ENCODE peak calls at places on chromosomes 2 and 18, in eight cellular contexts. K, A, L, Q, E, B, T and J are unnamed samples. For H3K9me3, the result is how much of the 10 kb centered on the place peaks cover.

GRCh38 chr2:62034715-62035114 is 129.2 kb downstream of the COMMD1 start:
- DNase-seq in A (no peak), B (no peak), Q (no peak), L (no peak), T (no peak), K (no peak), E (no peak), J (no peak)

GRCh38 chr2:44716131-44716530 is 225.4 kb upstream of the SIX3 start:
- DNase-seq in T (no peak), B (no peak), L (no peak), A (no peak), K (no peak), Q (no peak), E (no peak), J (no peak)

GRCh38 chr2:8676191-8676914 is 5.5 kb upstream of the ID2 start:
- DNase-seq in Q (peak), A (peak), T (peak), L (peak), K (peak), E (peak), B (peak), J (no peak)

GRCh38 chr2:105111365-105112150 is 73.7 kb downstream of the MRPS9 start:
- DNase-seq in A (no peak), E (no peak), K (no peak), T (no peak), Q (no peak), L (no peak), B (no peak), J (no peak)

GRCh38 chr2:231991664-231992063 is 30.2 kb downstream of the DIS3L2 start:
- DNase-seq in A (no peak), L (no peak), E (no peak), Q (no peak), K (no peak), B (no peak), T (no peak), J (no peak)

GRCh38 chr2:138565251-138565598 is 63.7 kb downstream of the SPOPL start:
- DNase-seq in A (no peak), K (no peak), B (no peak), T (no peak), Q (no peak), E (no peak), L (no peak), J (no peak)

GRCh38 chr2:44954902-44955592 is 13.5 kb downstream of the SIX3 start:
- DNase-seq in Q (no peak), L (no peak), E (no peak), A (no peak), K (no peak), B (no peak), T (no peak), J (no peak)

GRCh38 chr2:150767924-150768801 is 280.7 kb upstream of the RND3 start:
- DNase-seq in A (no peak), B (no peak), Q (no peak), L (no peak), E (no peak), K (no peak), T (no peak), J (no peak)

GRCh38 chr2:203510256-203510940 is 24.7 kb downstream of the RAPH1 start:
- DNase-seq in L (no peak), T (no peak), K (no peak), B (no peak), E (no peak), Q (no peak), A (no peak), J (no peak)

GRCh38 chr18:38872342-38872741 is 1306.7 kb upstream of the CELF4 start:
- DNase-seq in B (no peak), E (no peak), A (no peak), K (no peak), L (no peak), Q (no peak), T (no peak), J (no peak)

GRCh38 chr18:12838178-12838634 is 45.8 kb downstream of the PTPN2 start:
- DNase-seq in Q (no peak), B (no peak), K (peak), L (peak), A (peak), E (peak), T (peak), J (no peak)

GRCh38 chr2:6846967-6847695 is 18.6 kb downstream of the CMPK2 start:
- DNase-seq in E (no peak), B (no peak), Q (no peak), L (no peak), T (no peak), A (no peak), K (no peak), J (no peak)

GRCh38 chr2:6845903-6846302 is 19.8 kb downstream of the CMPK2 start:
- DNase-seq in B (no peak), K (no peak), L (no peak), A (no peak), E (no peak), Q (no peak), T (no peak), J (no peak)

GRCh38 chr2:6845312-6845711 is 20.4 kb downstream of the CMPK2 start:
- DNase-seq in K (no peak), Q (no peak), E (no peak), B (no peak), L (no peak), T (no peak), A (no peak), J (no peak)

GRCh38 chr2:6846540-6846939 is 19.2 kb downstream of the CMPK2 start:
- DNase-seq in Q (no peak), T (no peak), E (no peak), A (no peak), K (no peak), B (no peak), L (no peak), J (no peak)

GRCh38 chr2:6841537-6842287 is 24.0 kb downstream of the CMPK2 start:
- DNase-seq in K (no peak), B (no peak), A (no peak), T (no peak), Q (no peak), E (no peak), L (no peak), J (no peak)
- H3K9me3 ChIP-seq in K (under half), B (half or more), A (under half), T (half or more), Q (under half), E (under half), L (under half), J (under half)

GRCh38 chr2:30512243-30512866 is 65.3 kb downstream of the LCLAT1 start:
- DNase-seq in Q (no peak), L (no peak), E (no peak), T (no peak), K (no peak), A (no peak), B (no peak), J (no peak)

GRCh38 chr2:30511122-30512083 is 64.4 kb downstream of the LCLAT1 start:
- DNase-seq in A (peak), B (no peak), L (peak), E (no peak), T (no peak), Q (no peak), K (peak), J (no peak)

GRCh38 chr2:30514861-30515435 is 67.9 kb downstream of the LCLAT1 start:
- DNase-seq in L (no peak), E (no peak), A (no peak), K (no peak), Q (no peak), T (no peak), B (no peak), J (no peak)

GRCh38 chr2:30516166-30516565 is 69.1 kb downstream of the LCLAT1 start:
- DNase-seq in L (no peak), B (no peak), T (no peak), K (no peak), A (no peak), E (no peak), Q (no peak), J (no peak)

DNA sequence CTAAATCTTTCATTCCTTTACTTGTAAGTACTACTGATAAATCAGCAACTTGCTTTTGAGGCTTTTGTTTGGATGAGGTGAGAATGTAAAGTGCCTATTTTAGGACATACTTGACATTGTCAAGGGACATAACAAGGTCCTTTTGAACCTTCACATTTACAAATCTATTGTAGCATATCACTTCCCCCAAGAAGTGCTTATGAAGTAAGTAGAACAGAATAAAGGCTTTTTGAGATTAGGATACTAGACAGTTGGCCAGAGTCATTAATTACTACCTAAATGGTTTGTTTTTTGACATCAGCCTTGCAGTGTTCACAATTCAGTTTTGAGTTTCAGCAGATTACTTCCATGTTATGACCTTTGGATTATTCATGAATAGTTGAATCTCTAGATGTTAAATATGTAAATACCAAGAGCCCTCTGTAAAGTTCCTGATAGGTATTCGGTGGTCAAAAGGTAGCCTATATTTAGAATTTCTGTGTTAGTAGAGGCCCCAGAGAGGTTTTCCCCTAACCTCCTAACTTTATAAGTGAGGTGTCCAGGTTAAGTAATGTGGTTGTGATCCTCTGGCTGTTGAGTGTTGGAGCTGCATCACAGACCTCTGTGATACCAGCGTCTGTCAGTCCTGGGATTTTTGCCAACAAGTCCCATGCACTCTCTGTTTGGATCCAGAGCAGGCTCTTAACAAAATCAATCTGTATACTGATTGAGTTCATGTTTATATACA is 67.3 kb downstream of the LCLAT1 start:
- DNase-seq in B (no peak), A (peak), K (no peak), L (no peak), E (peak), T (peak), Q (no peak), J (no peak)
- H3K27ac ChIP-seq in B (no peak), A (no peak), K (no peak), L (peak), E (no peak), T (no peak), Q (no peak), J (no peak)

GRCh38 chr2:101698419-101699190 is 1.1 kb downstream of the MAP4K4 start:
- DNase-seq in K (no peak), L (no peak), Q (no peak), T (no peak), A (no peak), B (no peak), E (no peak), J (no peak)

GRCh38 chr2:101696272-101697123 is 1.0 kb upstream of the MAP4K4 start:
- DNase-seq in B (no peak), A (peak), E (no peak), L (no peak), Q (no peak), K (peak), T (peak), J (no peak)

GRCh38 chr2:101699191-101699938 is 1.9 kb downstream of the MAP4K4 start:
- DNase-seq in K (no peak), B (no peak), Q (no peak), E (no peak), A (no peak), L (no peak), T (no peak), J (no peak)

GRCh38 chr2:101697794-101698418 is 399 bp downstream of the MAP4K4 start:
- DNase-seq in K (peak), T (no peak), L (no peak), E (no peak), Q (no peak), A (no peak), B (peak), J (no peak)

DNA sequence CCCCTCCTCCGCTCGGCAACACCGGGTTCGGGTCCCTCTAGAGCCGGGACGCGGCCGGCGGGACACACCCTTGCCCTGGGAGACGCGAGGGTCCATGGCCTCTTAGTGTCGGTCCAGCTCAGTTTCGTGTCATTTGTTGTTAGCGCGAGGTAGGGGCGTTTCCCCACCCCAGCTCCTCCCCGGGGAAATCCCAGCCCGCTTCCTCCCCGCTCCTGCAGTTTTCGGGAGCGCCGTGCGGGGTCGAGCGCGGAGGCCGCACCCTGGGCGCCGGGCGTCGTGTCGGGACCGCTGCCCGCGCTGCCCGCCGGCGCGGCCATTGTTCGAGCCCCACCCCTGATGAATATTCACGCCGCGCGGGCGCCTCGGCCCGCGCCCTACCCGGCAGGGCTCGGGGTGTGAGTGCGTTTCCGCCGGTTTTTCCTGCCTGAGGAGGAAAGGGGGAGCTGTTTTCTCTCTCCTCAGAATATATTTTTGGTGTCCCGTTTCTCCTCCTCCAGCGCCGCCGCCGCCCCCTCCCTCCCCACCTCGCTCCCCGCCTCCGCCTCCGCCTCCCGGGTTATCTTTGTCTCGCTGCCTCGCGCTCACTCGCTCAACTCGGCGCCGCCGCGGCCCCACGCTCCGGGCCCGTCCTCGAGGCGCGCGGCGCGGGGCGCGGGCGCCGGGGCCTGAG is at the start of gene MAP4K4:
- DNase-seq in T (peak), A (peak), B (peak), L (peak), E (peak), Q (peak), K (peak), J (peak)
- TF ChIP-seq POLR2A in T (peak), A (no peak), B (peak), L (no peak), E (peak), Q (no peak), K (peak), J (no peak)

GRCh38 chr18:72409923-72410322 is 134.2 kb downstream of the CBLN2 start:
- DNase-seq in T (no peak), K (no peak), E (no peak), A (no peak), B (no peak), L (no peak), Q (no peak), J (no peak)
- H3K9me3 ChIP-seq in T (under half), K (under half), E (under half), A (under half), B (half or more), L (under half), Q (under half), J (under half)

DNA sequence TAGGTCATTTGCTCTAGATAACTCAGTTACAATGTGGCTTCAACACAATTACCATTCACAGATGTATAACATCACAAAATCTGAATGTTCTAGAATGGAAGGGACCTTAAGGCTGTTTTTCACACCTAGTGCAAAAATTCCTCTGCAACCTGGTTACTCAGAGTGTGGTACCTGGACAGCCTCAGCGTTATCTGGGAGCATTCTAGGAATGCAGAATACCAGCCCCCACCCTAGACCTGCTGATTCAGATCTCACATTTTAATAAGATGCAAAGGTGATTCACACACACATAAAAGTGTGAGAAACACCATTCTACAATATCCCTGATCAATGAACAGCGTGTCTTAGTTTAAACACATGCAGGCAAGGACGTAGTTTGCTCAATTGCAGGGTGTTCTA is 233.1 kb downstream of the TDRD15 start:
- DNase-seq in T (no peak), E (no peak), B (no peak), K (no peak), Q (no peak), A (no peak), L (no peak), J (no peak)
- H3K27ac ChIP-seq in T (no peak), E (no peak), B (no peak), K (no peak), Q (no peak), A (no peak), L (no peak), J (no peak)

DNA sequence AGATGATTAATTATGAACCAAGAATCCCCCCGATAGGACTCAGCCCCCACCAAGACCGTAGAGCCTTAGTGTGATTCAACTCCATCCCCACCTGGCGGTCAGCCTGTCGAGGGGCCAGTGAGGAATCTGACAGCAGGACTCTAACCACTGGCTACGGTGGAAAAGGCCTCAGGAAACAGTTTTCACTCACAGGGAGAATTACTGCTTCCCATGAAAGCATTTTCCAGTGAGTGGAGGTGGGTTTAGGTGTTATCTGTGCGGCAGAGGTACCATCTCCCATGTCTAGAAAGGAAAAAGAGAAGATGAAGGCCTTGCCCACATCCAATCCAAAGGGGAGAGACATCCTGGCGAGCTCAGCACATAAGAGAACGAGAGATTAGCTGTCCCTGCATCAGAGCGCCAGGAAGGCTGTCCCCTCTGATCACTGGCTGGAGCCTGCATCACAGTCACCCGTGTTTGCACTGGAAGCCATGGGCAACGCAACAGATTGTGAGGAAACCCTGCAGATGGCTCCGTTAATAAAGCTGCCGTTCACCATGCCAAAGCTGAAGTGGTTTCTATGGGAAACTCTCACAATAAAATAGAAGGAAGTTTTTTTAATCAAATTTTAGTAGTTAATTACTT is 22.3 kb downstream of the COX7A2L start:
- DNase-seq in L (no peak), K (no peak), A (no peak), B (no peak), Q (no peak), T (peak), E (no peak), J (no peak)
- TF ChIP-seq POLR2A in L (no peak), K (no peak), A (no peak), B (no peak), Q (no peak), T (no peak), E (no peak), J (no peak)

GRCh38 chr2:368386-368785 is 80.5 kb upstream of the ALKAL2 start:
- DNase-seq in T (no peak), B (no peak), E (no peak), K (no peak), L (no peak), A (no peak), Q (no peak), J (no peak)
- H3K9me3 ChIP-seq in T (under half), B (under half), E (under half), K (under half), L (under half), A (under half), Q (under half), J (under half)

GRCh38 chr2:230170532-230170931 is 49.3 kb downstream of the SP110 start:
- DNase-seq in B (no peak), T (peak), K (peak), Q (no peak), E (no peak), A (peak), L (no peak), J (no peak)
- H3K27ac ChIP-seq in B (no peak), T (no peak), K (peak), Q (no peak), E (no peak), A (no peak), L (peak), J (no peak)

GRCh38 chr2:201118121-201118956 is 2.4 kb downstream of the CFLAR start:
- DNase-seq in Q (peak), E (peak), A (peak), L (peak), T (peak), B (peak), K (peak), J (peak)

GRCh38 chr2:201120500-201120899 is 4.5 kb downstream of the CFLAR start:
- DNase-seq in L (no peak), E (no peak), Q (no peak), T (no peak), K (no peak), A (no peak), B (no peak), J (no peak)

GRCh38 chr2:201116115-201116958 is at the start of gene CFLAR:
- DNase-seq in A (peak), Q (peak), T (peak), E (peak), K (peak), L (peak), B (no peak), J (no peak)

GRCh38 chr2:201116959-201117734 is 1.2 kb downstream of the CFLAR start:
- DNase-seq in Q (peak), B (no peak), L (peak), T (peak), E (peak), K (peak), A (peak), J (no peak)

GRCh38 chr2:201118957-201119848 is 3.2 kb downstream of the CFLAR start:
- DNase-seq in E (no peak), L (no peak), B (no peak), K (no peak), A (no peak), T (no peak), Q (no peak), J (no peak)
- TF ChIP-seq POLR2A in E (no peak), L (no peak), B (no peak), K (no peak), A (no peak), T (no peak), Q (no peak), J (no peak)